ENCODE peak calls at places on chromosomes 3 and 15, in four cellular contexts. One of them, this sample, is unnamed.

GRCh38 chr3:59771760-59772159 is 721.9 kb upstream of the CFAP20DC start:
- DNase-seq in cardiac muscle cell: peak
- DNase-seq in tibial nerve: no peak
- DNase-seq in astrocyte of the spinal cord: peak
- DNase-seq in this sample: no peak

GRCh38 chr15:75058127-75058905 is 34.9 kb downstream of the PPCDC start:
- DNase-seq in cardiac muscle cell: no peak
- DNase-seq in tibial nerve: no peak
- DNase-seq in astrocyte of the spinal cord: no peak
- DNase-seq in this sample: no peak

GRCh38 chr3:31709005-31709404 is 176.3 kb downstream of the STT3B start:
- DNase-seq in cardiac muscle cell: peak
- DNase-seq in tibial nerve: no peak
- DNase-seq in astrocyte of the spinal cord: no peak
- DNase-seq in this sample: no peak

GRCh38 chr3:18428036-18428435 is 2.9 kb upstream of the SATB1 start:
- DNase-seq in cardiac muscle cell: no peak
- DNase-seq in tibial nerve: no peak
- DNase-seq in astrocyte of the spinal cord: no peak
- DNase-seq in this sample: no peak

GRCh38 chr3:142647856-142648255 is 51.7 kb downstream of the PLS1 start:
- DNase-seq in cardiac muscle cell: no peak
- DNase-seq in tibial nerve: no peak
- DNase-seq in astrocyte of the spinal cord: peak
- DNase-seq in this sample: no peak

GRCh38 chr3:41477399-41478014 is 278.2 kb downstream of the CTNNB1 start:
- DNase-seq in cardiac muscle cell: no peak
- DNase-seq in tibial nerve: no peak
- DNase-seq in astrocyte of the spinal cord: no peak
- DNase-seq in this sample: no peak

GRCh38 chr3:148233403-148233802 is 464.3 kb upstream of the AGTR1 start:
- DNase-seq in cardiac muscle cell: peak
- DNase-seq in tibial nerve: no peak
- DNase-seq in astrocyte of the spinal cord: peak
- DNase-seq in this sample: no peak

GRCh38 chr15:57458255-57458850 is 82.0 kb downstream of the CGNL1 start:
- DNase-seq in cardiac muscle cell: peak
- DNase-seq in tibial nerve: no peak
- DNase-seq in astrocyte of the spinal cord: no peak
- DNase-seq in this sample: no peak

GRCh38 chr3:59266551-59266950 is 216.7 kb upstream of the CFAP20DC start:
- DNase-seq in cardiac muscle cell: no peak
- DNase-seq in tibial nerve: no peak
- DNase-seq in astrocyte of the spinal cord: peak
- DNase-seq in this sample: no peak

GRCh38 chr15:75551076-75551475 is 28.0 kb downstream of the PTPN9 start:
- DNase-seq in cardiac muscle cell: no peak
- DNase-seq in tibial nerve: no peak
- DNase-seq in astrocyte of the spinal cord: no peak
- DNase-seq in this sample: no peak

GRCh38 chr15:74339371-74339770 is 28.1 kb downstream of the CYP11A1 start:
- DNase-seq in cardiac muscle cell: no peak
- DNase-seq in tibial nerve: no peak
- DNase-seq in astrocyte of the spinal cord: no peak
- DNase-seq in this sample: no peak

GRCh38 chr3:171967137-171967783 is 72.1 kb upstream of the FNDC3B start:
- DNase-seq in cardiac muscle cell: peak
- DNase-seq in tibial nerve: no peak
- DNase-seq in astrocyte of the spinal cord: peak
- DNase-seq in this sample: no peak

GRCh38 chr15:54518145-54518941 is 540.1 kb downstream of the UNC13C start:
- DNase-seq in cardiac muscle cell: no peak
- DNase-seq in tibial nerve: no peak
- DNase-seq in astrocyte of the spinal cord: no peak
- DNase-seq in this sample: no peak

GRCh38 chr15:101047301-101047781 is 128.2 kb downstream of the LRRK1 start:
- DNase-seq in cardiac muscle cell: no peak
- DNase-seq in tibial nerve: no peak
- DNase-seq in astrocyte of the spinal cord: no peak
- DNase-seq in this sample: no peak

GRCh38 chr3:121529308-121529707 is 16.5 kb downstream of the POLQ start:
- DNase-seq in cardiac muscle cell: peak
- DNase-seq in tibial nerve: no peak
- DNase-seq in astrocyte of the spinal cord: peak
- DNase-seq in this sample: no peak
- TF ChIP-seq CTCF in cardiac muscle cell: peak
- TF ChIP-seq CTCF in tibial nerve: no peak
- TF ChIP-seq CTCF in astrocyte of the spinal cord: peak
- TF ChIP-seq CTCF in this sample: peak

DNA sequence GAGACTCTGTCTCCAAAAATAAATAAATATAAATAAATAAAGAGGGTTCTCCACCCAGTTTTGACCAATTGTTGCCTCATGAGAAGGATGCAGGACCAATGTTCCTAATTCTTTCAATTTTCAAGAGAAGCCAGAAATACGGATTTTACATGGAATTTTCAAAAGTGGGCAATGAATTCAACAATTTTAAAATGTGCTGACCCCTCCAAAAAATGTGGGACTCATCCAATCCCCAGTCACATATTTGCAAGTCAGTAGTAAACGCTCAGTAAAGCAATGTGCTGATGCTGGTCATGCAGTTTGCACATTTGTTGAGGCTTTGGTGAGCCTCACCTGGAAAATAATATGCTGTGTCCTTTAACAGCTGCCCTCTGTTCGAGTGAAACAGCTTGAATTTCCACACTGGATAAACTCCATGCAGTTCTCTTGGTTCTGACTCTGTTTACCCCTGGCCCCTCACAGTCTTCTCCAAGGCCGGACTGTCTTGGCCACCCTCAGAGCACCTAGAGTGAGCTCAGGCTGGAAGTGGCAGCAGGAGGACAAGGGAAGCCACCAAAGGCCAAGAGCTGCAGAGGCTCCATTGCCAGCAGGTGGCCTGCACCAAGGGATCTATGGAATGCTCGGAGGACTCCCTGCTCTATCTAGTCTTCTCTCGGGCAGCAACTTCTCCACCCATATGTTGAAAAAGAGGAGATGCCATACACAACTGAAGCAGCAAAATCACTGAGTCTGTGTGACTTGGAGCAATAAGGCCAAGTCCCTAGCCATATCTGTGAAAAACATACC is 246.8 kb downstream of the UACA start:
- DNase-seq in cardiac muscle cell: no peak
- DNase-seq in tibial nerve: no peak
- DNase-seq in astrocyte of the spinal cord: no peak
- DNase-seq in this sample: no peak
- TF ChIP-seq CTCF in cardiac muscle cell: no peak
- TF ChIP-seq CTCF in tibial nerve: no peak
- TF ChIP-seq CTCF in astrocyte of the spinal cord: no peak
- TF ChIP-seq CTCF in this sample: no peak

GRCh38 chr3:64221564-64222257 is 3.6 kb downstream of the PRICKLE2 start:
- DNase-seq in cardiac muscle cell: no peak
- DNase-seq in tibial nerve: no peak
- DNase-seq in astrocyte of the spinal cord: no peak
- DNase-seq in this sample: no peak
- TF ChIP-seq CTCF in cardiac muscle cell: no peak
- TF ChIP-seq CTCF in tibial nerve: no peak
- TF ChIP-seq CTCF in astrocyte of the spinal cord: no peak
- TF ChIP-seq CTCF in this sample: no peak

GRCh38 chr3:99686469-99686868 is 48.1 kb downstream of the COL8A1 start:
- DNase-seq in cardiac muscle cell: no peak
- DNase-seq in tibial nerve: no peak
- DNase-seq in astrocyte of the spinal cord: no peak
- DNase-seq in this sample: no peak

GRCh38 chr3:99684678-99685077 is 46.3 kb downstream of the COL8A1 start:
- DNase-seq in cardiac muscle cell: no peak
- DNase-seq in tibial nerve: no peak
- DNase-seq in astrocyte of the spinal cord: no peak
- DNase-seq in this sample: no peak

GRCh38 chr3:99683465-99683864 is 45.1 kb downstream of the COL8A1 start:
- DNase-seq in cardiac muscle cell: no peak
- DNase-seq in tibial nerve: no peak
- DNase-seq in astrocyte of the spinal cord: peak
- DNase-seq in this sample: no peak

GRCh38 chr3:99683876-99684275 is 45.5 kb downstream of the COL8A1 start:
- DNase-seq in cardiac muscle cell: no peak
- DNase-seq in tibial nerve: no peak
- DNase-seq in astrocyte of the spinal cord: no peak
- DNase-seq in this sample: no peak

DNA sequence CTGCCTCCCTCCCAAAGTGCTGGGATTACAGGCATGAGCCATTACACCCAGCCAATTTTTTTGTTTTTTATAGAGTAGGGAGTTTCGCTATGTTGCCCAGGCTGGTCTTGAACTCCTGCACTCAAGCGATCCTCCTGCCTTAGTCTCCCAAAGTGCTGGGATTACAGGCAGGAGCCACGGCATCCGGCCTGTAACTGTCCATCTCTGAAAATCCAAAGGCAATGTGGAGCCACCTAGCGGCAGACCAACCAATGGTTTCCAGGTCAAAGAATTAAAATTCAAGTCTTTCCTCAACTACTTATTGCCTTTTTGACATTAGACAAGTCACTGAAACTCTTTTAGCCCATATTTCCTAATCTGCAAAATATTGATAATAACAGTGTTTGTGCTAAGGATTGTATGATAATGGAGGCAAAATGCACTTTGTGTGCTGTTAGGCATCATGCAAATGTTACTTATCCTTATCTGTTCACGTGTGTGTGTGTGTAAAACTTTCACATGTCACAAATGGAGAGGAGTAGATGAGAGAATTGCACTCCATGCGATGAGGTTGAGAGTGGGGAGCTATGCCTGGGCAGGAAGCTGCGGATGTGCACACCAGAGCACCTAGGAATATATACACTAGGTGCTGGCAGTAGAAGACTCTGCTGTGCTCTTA is 48.7 kb downstream of the COL8A1 start:
- DNase-seq in cardiac muscle cell: peak
- DNase-seq in tibial nerve: peak
- DNase-seq in astrocyte of the spinal cord: peak
- DNase-seq in this sample: no peak
- TF ChIP-seq CTCF in cardiac muscle cell: peak
- TF ChIP-seq CTCF in tibial nerve: peak
- TF ChIP-seq CTCF in astrocyte of the spinal cord: peak
- TF ChIP-seq CTCF in this sample: peak

GRCh38 chr15:78284758-78285157 is 14.7 kb downstream of the SKIC8 start:
- DNase-seq in cardiac muscle cell: no peak
- DNase-seq in tibial nerve: no peak
- DNase-seq in astrocyte of the spinal cord: no peak
- DNase-seq in this sample: no peak
- TF ChIP-seq CTCF in cardiac muscle cell: peak
- TF ChIP-seq CTCF in tibial nerve: no peak
- TF ChIP-seq CTCF in astrocyte of the spinal cord: peak
- TF ChIP-seq CTCF in this sample: peak

This sample was measured in GM12864.